ENCODE peak calls at places on chromosomes 3 and 15, in five cellular contexts. U, M, V, O and I are unnamed samples.

GRCh38 chr3:197491478-197491877 is 64.3 kb downstream of the BDH1 start:
- DNase-seq in M (no peak), V (no peak), O (no peak), U (no peak), I (no peak)

GRCh38 chr3:58351920-58352319 is 19.2 kb downstream of the PXK start:
- DNase-seq in M (peak), V (no peak), U (no peak), O (no peak), I (no peak)

GRCh38 chr3:154241496-154241895 is 82.8 kb downstream of the DHX36 start:
- DNase-seq in M (no peak), U (no peak), V (no peak), O (peak), I (no peak)

GRCh38 chr3:115348391-115348790 is 201.3 kb upstream of the ZBTB20 start:
- DNase-seq in O (no peak), V (no peak), M (no peak), U (no peak), I (no peak)

GRCh38 chr3:123711356-123711755 is 126.5 kb upstream of the HACD2 start:
- DNase-seq in U (no peak), O (no peak), M (no peak), V (no peak), I (no peak)

GRCh38 chr3:195508185-195508584 is 34.9 kb downstream of the PPP1R2 start:
- DNase-seq in U (peak), V (no peak), M (no peak), O (no peak), I (no peak)

GRCh38 chr15:40344217-40344616 is 3.5 kb upstream of the CCDC9B start:
- DNase-seq in M (no peak), U (peak), O (no peak), V (no peak), I (no peak)

GRCh38 chr3:23804441-23805227 is 1.1 kb upstream of the UBE2E1 start:
- DNase-seq in O (peak), U (peak), M (no peak), V (no peak), I (no peak)

GRCh38 chr3:98188553-98188952 is 22.1 kb downstream of the OR5H15 start:
- DNase-seq in U (peak), O (peak), V (no peak), M (peak), I (no peak)

GRCh38 chr3:186002884-186003472 is 65.2 kb upstream of the TRA2B start:
- DNase-seq in M (peak), O (no peak), U (peak), V (peak), I (no peak)

GRCh38 chr15:74203914-74204431 is 1.4 kb upstream of the STRA6 start:
- DNase-seq in V (no peak), O (no peak), U (peak), M (peak), I (no peak)

GRCh38 chr3:66615643-66616301 is 115.0 kb upstream of the LRIG1 start:
- DNase-seq in O (no peak), U (no peak), M (no peak), V (no peak), I (no peak)

GRCh38 chr3:17047162-17047561 is 162.4 kb downstream of the PLCL2 start:
- DNase-seq in V (no peak), O (peak), M (peak), U (no peak), I (no peak)

GRCh38 chr3:85050806-85051205 is 92.0 kb downstream of the CADM2 start:
- DNase-seq in V (no peak), U (no peak), M (no peak), O (no peak), I (no peak)

GRCh38 chr15:69497076-69497475 is 44.5 kb downstream of the RPLP1 start:
- DNase-seq in M (no peak), U (no peak), V (no peak), O (no peak), I (no peak)

GRCh38 chr15:80587816-80588456 is 107.2 kb upstream of the ABHD17C start:
- DNase-seq in V (no peak), M (peak), O (peak), U (peak), I (no peak)

GRCh38 chr3:123282461-123282860 is 80.7 kb downstream of the SEC22A start:
- DNase-seq in M (peak), U (no peak), O (no peak), V (no peak), I (no peak)

GRCh38 chr15:60390931-60391501 is 6.8 kb downstream of the ANXA2 start:
- DNase-seq in M (peak), U (peak), V (no peak), O (peak), I (peak)

GRCh38 chr3:15703346-15703745 is 94.4 kb downstream of the ANKRD28 start:
- DNase-seq in O (peak), V (no peak), M (no peak), U (no peak), I (no peak)

GRCh38 chr15:74129411-74130088 is 836 bp upstream of the ISLR2 start:
- DNase-seq in V (no peak), U (no peak), M (peak), O (no peak), I (no peak)

GRCh38 chr3:38084019-38084968 is 45.3 kb downstream of the DLEC1 start:
- DNase-seq in V (no peak), M (no peak), O (no peak), U (peak), I (no peak)

GRCh38 chr3:13027154-13027553 is 46.1 kb downstream of the IQSEC1 start:
- DNase-seq in V (no peak), O (peak), M (peak), U (no peak), I (no peak)

GRCh38 chr3:31197941-31198340 is 303.5 kb upstream of the GADL1 start:
- DNase-seq in O (no peak), U (no peak), M (no peak), V (no peak), I (no peak)

GRCh38 chr3:95168526-95168925 is 1105.7 kb downstream of the NSUN3 start:
- DNase-seq in V (no peak), U (no peak), M (no peak), O (no peak), I (no peak)

DNA sequence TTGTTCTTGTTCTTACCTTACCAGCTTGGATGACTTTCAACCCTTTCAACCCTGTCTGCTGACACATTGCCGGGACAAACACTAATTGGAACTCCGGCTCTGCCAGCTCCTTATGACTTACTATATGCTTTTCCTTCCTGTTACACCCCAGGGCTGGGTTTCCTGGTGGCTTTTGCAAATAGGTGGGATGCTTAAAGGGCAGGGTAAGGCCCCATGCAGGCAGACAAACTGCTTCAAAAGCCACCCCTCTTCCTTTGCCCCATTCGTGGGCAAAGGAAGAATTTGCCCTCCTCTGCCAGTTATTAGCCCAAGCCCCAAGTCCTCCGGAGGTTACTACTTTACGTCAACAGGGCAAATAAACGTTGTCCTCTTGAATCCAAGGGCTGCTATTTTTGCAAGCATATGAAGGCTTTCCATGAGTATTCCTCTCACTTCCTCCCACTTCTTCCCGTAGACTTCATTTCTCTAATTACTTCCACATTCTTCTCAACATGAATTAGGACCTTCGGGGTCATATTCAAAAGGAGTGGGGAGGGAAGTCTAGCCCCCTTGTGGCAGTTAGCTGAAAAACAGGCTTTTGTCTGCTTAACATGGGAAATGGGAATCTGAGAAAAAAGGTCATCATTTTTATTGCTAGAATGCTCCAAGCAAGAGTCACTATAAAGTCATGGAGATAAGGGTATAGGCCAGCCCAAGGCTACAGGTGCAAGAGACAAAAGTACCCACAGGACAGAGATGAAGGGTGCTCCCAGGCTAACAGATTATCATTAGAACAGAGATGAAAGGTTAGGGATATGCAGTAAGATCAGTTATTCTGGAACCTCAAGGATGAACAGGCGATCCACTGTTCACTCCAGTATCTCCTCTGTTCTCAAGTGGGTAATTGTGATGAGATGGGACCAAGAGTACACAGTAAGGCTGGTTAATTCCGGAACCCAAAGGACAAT is 56.3 kb upstream of the FSTL1 start:
- DNase-seq in U (peak), V (no peak), M (no peak), O (peak), I (peak)
- H3K23ac ChIP-seq in U (no peak), V (no peak), M (no peak), O (no peak), I (no peak)

DNA sequence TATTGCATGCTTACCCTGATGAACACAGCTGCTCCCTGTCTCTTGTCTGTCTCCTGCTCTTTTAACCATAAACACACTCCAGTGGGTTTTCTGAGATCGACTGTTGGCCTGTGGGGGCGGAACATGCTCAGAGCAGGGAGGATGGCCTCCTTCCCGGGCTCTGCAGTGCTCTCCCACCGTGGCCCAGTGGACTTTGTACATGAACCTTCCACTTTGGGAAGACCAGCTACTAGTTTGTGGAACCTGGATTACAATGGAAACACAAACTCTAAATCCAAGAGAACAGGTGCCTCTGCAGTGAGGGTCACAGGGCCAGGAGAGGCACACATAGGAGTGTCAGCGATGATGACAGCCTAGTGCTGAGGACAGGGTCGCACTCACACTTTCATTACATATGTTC is 56.5 kb downstream of the KLF13 start:
- DNase-seq in M (no peak), O (no peak), V (no peak), U (no peak), I (no peak)
- H2BK12ac ChIP-seq in M (no peak), O (no peak), V (peak), U (no peak), I (no peak)

GRCh38 chr3:175746308-175746707 is 887.2 kb downstream of the NAALADL2 start:
- DNase-seq in O (no peak), U (no peak), M (no peak), V (no peak), I (no peak)

GRCh38 chr3:175743733-175744400 is 884.7 kb downstream of the NAALADL2 start:
- DNase-seq in O (peak), V (no peak), M (no peak), U (peak), I (no peak)

GRCh38 chr3:175737646-175738572 is 878.8 kb downstream of the NAALADL2 start:
- DNase-seq in M (no peak), U (peak), O (peak), V (no peak), I (no peak)

GRCh38 chr3:175741951-175742350 is 882.8 kb downstream of the NAALADL2 start:
- DNase-seq in M (no peak), U (peak), O (peak), V (no peak), I (no peak)
- H2BK5ac ChIP-seq in M (no peak), U (no peak), O (no peak), V (no peak), I (no peak)

DNA sequence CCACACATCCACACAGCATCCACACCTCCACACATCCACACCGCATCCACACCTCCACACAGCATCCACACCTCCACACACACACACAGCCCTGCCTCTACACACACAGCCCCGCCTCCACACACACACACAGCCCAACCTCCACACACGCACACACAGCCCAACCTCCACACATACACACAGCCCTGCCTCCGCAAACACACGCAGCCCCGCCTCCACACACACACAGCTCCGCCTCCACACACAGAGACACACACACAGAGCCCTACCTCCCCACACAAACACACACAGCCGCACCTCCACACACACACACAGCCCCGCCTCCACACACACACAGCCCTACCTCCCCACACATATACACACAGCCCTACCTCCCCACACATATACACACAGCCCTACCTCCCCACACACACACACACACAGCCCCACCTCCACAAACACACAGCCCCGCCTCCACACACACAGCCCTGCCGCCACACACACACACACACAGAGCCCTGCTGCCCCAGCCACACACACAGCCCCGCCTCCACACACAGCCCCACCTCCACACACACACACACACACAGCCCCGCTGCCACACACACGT is 4.6 kb downstream of the MESP1 start:
- DNase-seq in V (no peak), M (no peak), O (no peak), U (no peak), I (no peak)
- H3K23ac ChIP-seq in V (no peak), M (no peak), O (no peak), U (no peak), I (peak)

GRCh38 chr3:128397484-128397883 is 69.2 kb downstream of the DNAJB8 start:
- DNase-seq in V (no peak), O (no peak), M (no peak), U (no peak), I (no peak)

GRCh38 chr3:128394033-128394432 is 72.7 kb downstream of the DNAJB8 start:
- DNase-seq in V (no peak), O (no peak), M (no peak), U (no peak), I (no peak)

GRCh38 chr3:128392812-128393544 is 73.7 kb downstream of the DNAJB8 start:
- DNase-seq in M (no peak), O (no peak), V (no peak), U (no peak), I (no peak)

GRCh38 chr3:128395500-128396125 is 71.1 kb downstream of the DNAJB8 start:
- DNase-seq in U (no peak), V (no peak), M (no peak), O (no peak), I (no peak)

GRCh38 chr3:128395046-128395445 is 71.6 kb downstream of the DNAJB8 start:
- DNase-seq in O (no peak), V (no peak), U (no peak), M (no peak), I (no peak)
- H2BK12ac ChIP-seq in O (no peak), V (no peak), U (no peak), M (no peak), I (peak)